ENCODE peak calls at places on chromosome 2, in nine cellular contexts. H, J, P, Z, E, I, K, O and M are unnamed samples.

GRCh38 chr2:37648316-37649011 is 23.0 kb downstream of the CDC42EP3 start:
- DNase-seq in H (peak; percentile 45), Z (no peak), K (no peak), J (no peak), P (no peak), I (peak; percentile 80), E (peak; percentile 99), O (peak; percentile 36), M (no peak)

GRCh38 chr2:219592721-219593120 is 4.9 kb upstream of the STK11IP start:
- DNase-seq in I (no peak), K (no peak), O (no peak), Z (no peak), H (no peak), P (no peak), E (no peak), J (no peak), M (no peak)

GRCh38 chr2:12338946-12339697 is 377.6 kb upstream of the TRIB2 start:
- DNase-seq in J (no peak), I (no peak), H (no peak), K (no peak), Z (no peak), E (no peak), O (no peak), P (no peak), M (no peak)

GRCh38 chr2:3604207-3604877 is 9.4 kb downstream of the COLEC11 start:
- DNase-seq in E (no peak), J (no peak), O (peak; percentile 68), K (no peak), H (no peak), Z (no peak), P (no peak), I (no peak), M (no peak)

GRCh38 chr2:159106105-159106504 is 137.7 kb downstream of the TANC1 start:
- DNase-seq in J (no peak), K (no peak), E (no peak), O (no peak), I (no peak), P (no peak), H (no peak), Z (no peak), M (no peak)

GRCh38 chr2:160338891-160339290 is 138.8 kb upstream of the ITGB6 start:
- DNase-seq in J (no peak), I (no peak), Z (no peak), P (no peak), E (peak; percentile 62), K (peak; percentile 45), H (no peak), O (no peak), M (no peak)

GRCh38 chr2:23757686-23758433 is 169.1 kb downstream of the ATAD2B start:
- DNase-seq in I (peak; percentile 83), P (no peak), Z (no peak), K (no peak), H (no peak), J (no peak), O (peak; percentile 37), E (peak; percentile 53), M (no peak)

GRCh38 chr2:104658840-104659591 is 194.9 kb upstream of the POU3F3 start:
- DNase-seq in I (no peak), K (peak; percentile 84), H (no peak), E (no peak), Z (no peak), J (no peak), O (no peak), P (no peak), M (no peak)

GRCh38 chr2:69915050-69915945 is at the start of gene MXD1:
- DNase-seq in P (no peak), E (no peak), I (no peak), H (no peak), J (no peak), O (no peak), Z (no peak), K (peak; percentile 57), M (peak; percentile 9)

GRCh38 chr2:236631361-236632291 is 62.0 kb downstream of the ACKR3 start:
- DNase-seq in K (no peak), O (peak; percentile 25), J (no peak), P (no peak), I (peak; percentile 7), Z (no peak), E (no peak), H (no peak), M (no peak)

GRCh38 chr2:9656270-9656766 is 25.5 kb upstream of the YWHAQ start:
- DNase-seq in I (peak; percentile 91), O (no peak), E (peak; percentile 94), Z (no peak), H (no peak), P (no peak), J (peak; percentile 57), K (peak; percentile 49), M (peak; percentile 8)

GRCh38 chr2:9614562-9614961 is 16.2 kb downstream of the YWHAQ start:
- DNase-seq in I (no peak), E (no peak), K (no peak), O (no peak), P (no peak), J (no peak), H (no peak), Z (no peak), M (no peak)

GRCh38 chr2:37969731-37970130 is 44.6 kb downstream of the RMDN2 start:
- DNase-seq in J (no peak), E (no peak), H (no peak), K (no peak), I (no peak), O (no peak), Z (no peak), P (no peak), M (no peak)

GRCh38 chr2:112476434-112476833 is 5.5 kb upstream of the TTL start:
- DNase-seq in K (no peak), I (no peak), Z (no peak), J (no peak), E (no peak), O (no peak), P (no peak), H (no peak), M (no peak)

GRCh38 chr2:65297544-65297943 is 69.9 kb downstream of the ACTR2 start:
- DNase-seq in H (no peak), O (no peak), E (no peak), Z (no peak), J (no peak), P (no peak), K (no peak), I (no peak), M (no peak)

GRCh38 chr2:216012830-216013079 is 596 bp downstream of the MREG start:
- DNase-seq in J (no peak), I (no peak), H (no peak), P (no peak), Z (no peak), E (no peak), K (no peak), O (no peak), M (no peak)

GRCh38 chr2:1591978-1592907 is 152.1 kb downstream of the PXDN start:
- DNase-seq in I (peak; percentile 79), Z (no peak), P (no peak), K (peak; percentile 86), E (no peak), H (no peak), O (peak; percentile 60), J (no peak), M (no peak)

GRCh38 chr2:200702646-200703118 is 109.0 kb upstream of the BZW1 start:
- DNase-seq in E (no peak), K (no peak), Z (no peak), O (no peak), I (no peak), H (no peak), P (no peak), J (peak; percentile 48), M (no peak)

GRCh38 chr2:24638568-24638967 is 147.5 kb downstream of the NCOA1 start:
- DNase-seq in P (no peak), K (no peak), Z (no peak), I (no peak), J (no peak), H (no peak), O (no peak), E (no peak), M (no peak)

GRCh38 chr2:113173563-113174368 is at the start of gene PSD4:
- DNase-seq in K (no peak), O (peak; percentile 70), J (peak; percentile 77), I (no peak), P (no peak), Z (no peak), E (no peak), H (peak; percentile 87), M (peak; percentile 80)

GRCh38 chr2:11677146-11678055 is 7.4 kb upstream of the NTSR2 start:
- DNase-seq in E (peak; percentile 15), O (no peak), Z (no peak), P (no peak), H (no peak), I (no peak), J (no peak), K (peak; percentile 33), M (no peak)